ENCODE peak calls at places on chromosomes 7 and 10, in seven cellular contexts. Z is mammary epithelial cell, X is GM12878, V is GM12865, O is psoas muscle, T is AG04450, I is IMR-90. E is an unnamed sample.

GRCh38 chr7:6639627-6640026 is 2.5 kb downstream of the ZNF316 start:
- DNase-seq in Z (no peak), X (no peak), V (no peak), O (no peak), T (no peak), I (no peak), E (no peak)

GRCh38 chr7:36400606-36401005 is 10.9 kb downstream of the ANLN start:
- DNase-seq in Z (no peak), X (no peak), V (no peak), O (no peak), T (no peak), I (peak), E (peak)

GRCh38 chr10:87036623-87037022 is 16.5 kb downstream of the FAM25A start:
- DNase-seq in Z (no peak), X (no peak), V (no peak), O (no peak), T (no peak), I (no peak), E (no peak)

GRCh38 chr10:48594371-48594770 is 10.5 kb downstream of the ARHGAP22 start:
- DNase-seq in Z (no peak), X (no peak), V (no peak), O (no peak), T (no peak), I (no peak), E (peak)

GRCh38 chr10:95496246-95496911 is 64.8 kb downstream of the SORBS1 start:
- DNase-seq in Z (no peak), X (no peak), V (no peak), O (no peak), T (no peak), I (no peak), E (no peak)

GRCh38 chr7:43764807-43765491 is 6.5 kb downstream of the BLVRA start:
- DNase-seq in Z (peak), X (no peak), V (no peak), O (no peak), T (no peak), I (peak), E (no peak)

GRCh38 chr10:92011560-92012214 is 88.1 kb downstream of the BTAF1 start:
- DNase-seq in Z (peak), X (no peak), V (no peak), O (no peak), T (no peak), I (peak), E (peak)

GRCh38 chr10:22630229-22631174 is 83.9 kb downstream of the PIP4K2A start:
- DNase-seq in Z (peak), X (peak), V (peak), O (no peak), T (no peak), I (peak), E (peak)

GRCh38 chr10:132698761-132699391 is 87.1 kb downstream of the NKX6-2 start:
- DNase-seq in Z (no peak), X (no peak), V (no peak), O (peak), T (no peak), I (no peak), E (no peak)

GRCh38 chr7:148893071-148893470 is 9.0 kb upstream of the EZH2 start:
- DNase-seq in Z (no peak), X (no peak), V (no peak), O (no peak), T (no peak), I (no peak), E (no peak)

GRCh38 chr10:25615926-25616325 is 318.1 kb upstream of the MYO3A start:
- DNase-seq in Z (no peak), X (no peak), V (no peak), O (no peak), T (no peak), I (no peak), E (no peak)

GRCh38 chr10:127797339-127797738 is 60.4 kb downstream of the FOXI2 start:
- DNase-seq in Z (no peak), X (no peak), V (peak), O (no peak), T (no peak), I (peak), E (no peak)

GRCh38 chr7:7790041-7790751 is 71.8 kb upstream of the RPA3 start:
- DNase-seq in Z (peak), X (no peak), V (no peak), O (no peak), T (no peak), I (no peak), E (peak)

GRCh38 chr7:67625257-67625713 is 628.7 kb downstream of the TYW1 start:
- DNase-seq in Z (no peak), X (no peak), V (peak), O (peak), T (no peak), I (peak), E (peak)

GRCh38 chr10:75083972-75084833 is 27.3 kb upstream of the SAMD8 start:
- DNase-seq in Z (no peak), X (no peak), V (no peak), O (no peak), T (no peak), I (peak), E (peak)

GRCh38 chr7:113959910-113960309 is 41.1 kb upstream of the PPP1R3A start:
- DNase-seq in Z (no peak), X (no peak), V (no peak), O (no peak), T (no peak), I (no peak), E (no peak)

GRCh38 chr7:93987297-93987696 is 16.9 kb downstream of the BET1 start:
- DNase-seq in Z (no peak), X (no peak), V (no peak), O (no peak), T (no peak), I (no peak), E (no peak)

GRCh38 chr10:4346257-4346656 is 479.8 kb upstream of the AKR1E2 start:
- DNase-seq in Z (no peak), X (no peak), V (no peak), O (no peak), T (no peak), I (no peak), E (peak)

GRCh38 chr10:29588640-29589421 is 45.9 kb downstream of the SVIL start:
- DNase-seq in Z (peak), X (no peak), V (no peak), O (peak), T (no peak), I (peak), E (peak)
- H3K4me3 ChIP-seq in Z (no peak), X (no peak), V (no peak), O (peak), T (no peak), I (no peak), E (no peak)

GRCh38 chr7:50119815-50120637 is 27.0 kb upstream of the ZPBP start:
- DNase-seq in Z (no peak), X (no peak), V (peak), O (no peak), T (no peak), I (no peak), E (no peak)
- TF ChIP-seq CTCF in Z (no peak), X (peak), V (peak), O (no peak), T (no peak), I (no peak), E (no peak)

GRCh38 chr7:137990251-137990901 is 11.5 kb downstream of the CREB3L2 start:
- DNase-seq in Z (peak), X (no peak), V (no peak), O (no peak), T (peak), I (peak), E (peak)

GRCh38 chr7:137994091-137994688 is 7.7 kb downstream of the CREB3L2 start:
- DNase-seq in Z (no peak), X (no peak), V (no peak), O (no peak), T (no peak), I (no peak), E (no peak)

GRCh38 chr7:137993395-137993743 is 8.5 kb downstream of the CREB3L2 start:
- DNase-seq in Z (no peak), X (no peak), V (no peak), O (no peak), T (no peak), I (no peak), E (no peak)

GRCh38 chr7:137992042-137992737 is 9.7 kb downstream of the CREB3L2 start:
- DNase-seq in Z (no peak), X (no peak), V (no peak), O (no peak), T (peak), I (peak), E (peak)

DNA sequence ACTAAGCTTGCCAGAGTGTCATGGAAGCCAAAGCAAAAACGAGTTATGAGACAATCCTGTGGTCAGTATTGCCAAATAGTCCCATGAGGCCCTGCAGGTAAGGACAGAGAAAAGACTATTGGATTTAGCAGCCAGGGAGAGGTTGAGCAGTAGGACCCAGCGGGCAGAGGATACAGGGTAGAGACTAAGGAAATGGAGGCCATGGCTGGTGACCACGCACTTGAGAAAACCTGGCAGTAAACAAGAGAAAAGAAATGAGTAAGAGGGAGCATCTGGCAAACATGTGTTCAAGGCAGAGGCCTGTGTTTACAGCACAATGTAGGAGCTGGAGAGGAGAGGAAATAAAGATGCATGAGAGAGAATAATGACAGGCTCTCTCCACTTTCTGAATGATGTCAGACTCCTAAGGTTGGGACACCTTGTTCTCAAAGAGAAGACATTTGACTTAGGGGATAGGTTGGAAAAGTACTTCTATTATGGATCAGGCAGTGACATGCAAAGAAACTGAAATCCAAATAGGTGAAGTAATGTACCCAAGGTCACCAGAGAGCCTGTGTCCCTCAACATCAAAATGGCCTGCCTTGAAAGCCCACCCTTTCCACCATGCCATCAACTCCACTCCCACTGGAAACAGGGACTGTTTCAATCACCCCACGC is 9.0 kb downstream of the CREB3L2 start:
- DNase-seq in Z (peak), X (no peak), V (peak), O (peak), T (peak), I (peak), E (peak)
- H3K4me3 ChIP-seq in Z (no peak), X (peak), V (no peak), O (no peak), T (peak), I (no peak), E (no peak)

GRCh38 chr7:128030999-128031681 is at the start of gene LRRC4:
- DNase-seq in Z (peak), X (no peak), V (peak), O (no peak), T (no peak), I (peak), E (peak)
- TF ChIP-seq CTCF in Z (no peak), X (peak), V (no peak), O (no peak), T (peak), I (peak), E (no peak)

GRCh38 chr10:68106656-68107055 is 2.6 kb upstream of the MYPN start:
- DNase-seq in Z (peak), X (no peak), V (no peak), O (no peak), T (peak), I (peak), E (peak)
- H3K4me3 ChIP-seq in Z (peak), X (no peak), V (no peak), O (peak), T (peak), I (no peak), E (no peak)

GRCh38 chr7:125059861-125060456 is 130.3 kb upstream of the POT1 start:
- DNase-seq in Z (no peak), X (no peak), V (no peak), O (no peak), T (no peak), I (peak), E (peak)
- TF ChIP-seq CTCF in Z (peak), X (no peak), V (peak), O (no peak), T (peak), I (peak), E (peak)

GRCh38 chr7:5417106-5418071 is 6.2 kb downstream of the TNRC18 start:
- DNase-seq in Z (no peak), X (no peak), V (no peak), O (no peak), T (no peak), I (peak), E (peak)
- H3K4me3 ChIP-seq in Z (no peak), X (no peak), V (no peak), O (peak), T (peak), I (no peak), E (peak)

DNA sequence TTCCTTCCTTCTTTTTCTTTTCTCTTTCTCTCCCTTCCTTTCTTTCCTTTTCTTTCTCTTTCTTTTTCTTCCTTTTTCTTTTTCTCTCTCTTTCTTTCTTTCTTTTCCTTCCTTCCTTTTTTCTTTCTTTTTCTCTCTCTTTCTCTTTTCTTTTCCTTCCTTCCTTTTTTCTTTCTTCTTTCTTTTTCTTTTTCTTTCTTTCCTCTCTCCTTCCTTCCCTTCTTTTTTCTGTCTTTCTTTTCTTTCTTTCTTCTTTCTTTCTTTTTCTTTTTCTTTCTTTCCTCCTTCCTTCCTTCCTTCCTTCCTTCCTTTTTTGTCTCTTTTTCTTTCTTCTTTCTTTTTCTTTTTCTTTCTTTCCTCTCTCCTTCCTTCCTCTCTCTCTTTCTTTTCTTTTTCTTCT is 136.8 kb downstream of the PTN start:
- DNase-seq in Z (no peak), X (no peak), V (no peak), O (no peak), T (no peak), I (no peak), E (no peak)
- TF ChIP-seq CTCF in Z (no peak), X (no peak), V (no peak), O (no peak), T (no peak), I (no peak), E (no peak)

GRCh38 chr10:56624082-56624481 is 263.0 kb upstream of the ZWINT start:
- DNase-seq in Z (no peak), X (no peak), V (peak), O (no peak), T (no peak), I (no peak), E (no peak)

GRCh38 chr10:56623064-56623463 is 262.0 kb upstream of the ZWINT start:
- DNase-seq in Z (no peak), X (no peak), V (no peak), O (no peak), T (no peak), I (no peak), E (no peak)

DNA sequence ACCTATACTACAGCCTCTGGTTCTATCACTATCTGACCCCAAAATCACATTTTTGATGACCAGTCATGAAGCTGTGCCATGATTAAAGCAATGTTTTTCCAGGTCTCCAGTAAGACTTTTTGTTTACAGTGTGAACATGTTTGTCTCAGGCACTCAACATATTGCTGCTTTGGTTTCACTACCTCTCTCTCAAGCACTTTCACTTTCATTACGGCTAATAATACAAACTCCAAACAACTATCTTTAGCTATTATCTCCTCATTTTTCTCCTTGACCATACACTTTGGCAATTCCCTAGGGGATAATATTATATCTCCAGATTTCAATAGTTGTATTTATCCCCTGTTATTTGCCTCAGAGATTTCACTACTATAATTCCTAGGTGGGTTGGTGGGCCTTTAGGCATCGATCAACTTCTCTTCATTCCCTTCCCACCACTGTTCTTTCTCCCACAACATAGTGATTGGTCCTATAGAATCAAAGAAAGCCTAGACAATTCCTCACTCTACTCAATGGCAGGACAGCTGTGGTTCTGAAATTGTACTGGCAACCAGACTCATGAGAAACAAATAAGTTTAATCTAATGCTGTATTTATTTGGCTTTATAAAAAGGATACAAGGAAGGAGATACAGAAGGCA is 261.4 kb upstream of the ZWINT start:
- DNase-seq in Z (no peak), X (no peak), V (peak), O (no peak), T (no peak), I (no peak), E (no peak)
- H3K4me3 ChIP-seq in Z (no peak), X (no peak), V (peak), O (no peak), T (no peak), I (no peak), E (no peak)

GRCh38 chr7:41315764-41316163 is 387.1 kb downstream of the INHBA start:
- DNase-seq in Z (no peak), X (no peak), V (no peak), O (no peak), T (no peak), I (no peak), E (no peak)
- TF ChIP-seq CTCF in Z (peak), X (no peak), V (no peak), O (no peak), T (peak), I (no peak), E (no peak)